ENCODE peak calls at places on chromosomes 11 and 22, in four cellular contexts. O, S, D and Z are unnamed samples.

GRCh38 chr11:25633230-25633629 is 698.7 kb upstream of the ANO3 start:
- DNase-seq in O (no peak), S (no peak), D (no peak), Z (no peak)

GRCh38 chr11:67022961-67023956 is at the start of gene SYT12:
- DNase-seq in S (no peak), O (no peak), D (no peak), Z (peak)

GRCh38 chr11:33532257-33532656 is 168.4 kb downstream of the C11orf91 start:
- DNase-seq in O (no peak), S (no peak), D (no peak), Z (no peak)

GRCh38 chr22:30481711-30482110 is 9.9 kb upstream of the SEC14L3 start:
- DNase-seq in D (no peak), S (no peak), O (no peak), Z (no peak)

GRCh38 chr22:42367980-42368378 is 64.2 kb downstream of the NFAM1 start:
- DNase-seq in O (no peak), D (peak), S (no peak), Z (no peak)

GRCh38 chr11:110094298-110095073 is 1.3 kb downstream of the ZC3H12C start:
- DNase-seq in O (no peak), D (no peak), S (no peak), Z (no peak)

GRCh38 chr11:21250196-21250595 is 580.8 kb downstream of the NELL1 start:
- DNase-seq in S (no peak), O (no peak), D (no peak), Z (no peak)

GRCh38 chr11:2138075-2138435 is 1.1 kb downstream of the IGF2 start:
- DNase-seq in D (no peak), S (no peak), O (no peak), Z (no peak)

GRCh38 chr11:67266424-67267187 is at the start of gene GRK2:
- DNase-seq in S (no peak), O (no peak), D (peak), Z (peak)

GRCh38 chr11:18703001-18703763 is 4.6 kb downstream of the TMEM86A start:
- DNase-seq in S (no peak), D (no peak), O (no peak), Z (no peak)

GRCh38 chr11:76655466-76656086 is 15.0 kb downstream of the LRRC32 start:
- DNase-seq in D (no peak), S (no peak), O (no peak), Z (peak)

GRCh38 chr11:46686886-46687810 is 13.3 kb downstream of the ARHGAP1 start:
- DNase-seq in O (no peak), S (no peak), D (no peak), Z (no peak)

GRCh38 chr22:22853713-22854112 is 33.9 kb upstream of the IGLL5 start:
- DNase-seq in D (no peak), S (no peak), O (no peak), Z (no peak)

GRCh38 chr11:10993186-10993585 is 135.3 kb upstream of the ZBED5 start:
- DNase-seq in D (no peak), S (no peak), O (no peak), Z (no peak)

GRCh38 chr11:94583213-94583884 is 16.2 kb downstream of the PIWIL4 start:
- DNase-seq in D (no peak), O (no peak), S (no peak), Z (no peak)

GRCh38 chr11:18536195-18536594 is 9.5 kb upstream of the TSG101 start:
- DNase-seq in D (no peak), O (no peak), S (no peak), Z (no peak)

GRCh38 chr11:16881074-16881709 is 133.0 kb downstream of the PLEKHA7 start:
- DNase-seq in S (no peak), D (peak), O (no peak), Z (no peak)

GRCh38 chr11:124670732-124671131 is 2.8 kb downstream of the SIAE start:
- DNase-seq in D (no peak), S (peak), O (no peak), Z (peak)

GRCh38 chr22:47600791-47601400 is 838.4 kb downstream of the TBC1D22A start:
- DNase-seq in D (no peak), S (no peak), O (no peak), Z (no peak)

GRCh38 chr22:45887202-45888131 is 89.5 kb downstream of the WNT7B start:
- DNase-seq in S (no peak), D (peak), O (no peak), Z (peak)

GRCh38 chr22:45884201-45885067 is 92.5 kb downstream of the WNT7B start:
- DNase-seq in D (peak), S (no peak), O (no peak), Z (no peak)

GRCh38 chr22:45885171-45885840 is 91.7 kb downstream of the WNT7B start:
- DNase-seq in O (no peak), S (no peak), D (no peak), Z (no peak)

GRCh38 chr22:45886502-45886901 is 90.5 kb downstream of the WNT7B start:
- DNase-seq in O (no peak), S (no peak), D (peak), Z (no peak)

DNA sequence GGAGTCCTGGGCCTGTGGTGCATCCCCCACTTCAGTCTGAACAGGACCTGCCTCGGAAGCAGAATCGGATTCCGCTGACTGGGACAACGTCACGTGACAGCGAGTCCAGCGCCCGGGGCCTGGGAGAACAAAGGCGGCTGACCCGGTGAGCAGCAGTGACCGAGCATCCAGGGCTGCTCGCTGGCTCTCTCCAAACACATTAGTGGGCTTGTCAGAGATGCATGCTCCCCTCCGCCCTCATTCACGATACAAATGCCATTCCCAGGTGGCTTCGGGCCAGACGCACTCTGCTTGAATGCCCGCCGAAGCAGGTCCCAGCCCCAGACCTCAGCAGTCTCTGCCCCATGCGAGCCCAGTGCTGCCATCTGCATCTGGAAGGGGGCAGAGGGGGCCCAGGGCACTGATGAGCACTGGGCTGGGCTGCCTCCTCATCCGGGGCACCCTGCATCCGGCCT is 91.0 kb downstream of the WNT7B start:
- DNase-seq in S (no peak), D (peak), O (no peak), Z (peak)
- TF ChIP-seq CTCF in S (no peak), D (no peak), O (no peak), Z (no peak)

GRCh38 chr22:39392341-39392948 is 7.1 kb upstream of the TAB1 start:
- DNase-seq in O (no peak), D (no peak), S (no peak), Z (no peak)

GRCh38 chr22:39388261-39389011 is 11.1 kb upstream of the TAB1 start:
- DNase-seq in O (peak), D (peak), S (peak), Z (peak)

GRCh38 chr22:39383841-39384625 is 15.5 kb upstream of the TAB1 start:
- DNase-seq in D (no peak), S (no peak), O (no peak), Z (no peak)

GRCh38 chr22:39384750-39385480 is 14.7 kb upstream of the TAB1 start:
- DNase-seq in D (no peak), O (no peak), S (no peak), Z (no peak)

GRCh38 chr22:39389420-39389819 is 10.2 kb upstream of the TAB1 start:
- DNase-seq in D (no peak), S (no peak), O (no peak), Z (no peak)
- H3K27ac ChIP-seq in D (no peak), S (no peak), O (peak), Z (no peak)

GRCh38 chr11:85540635-85541034 is 86.5 kb downstream of the DLG2 start:
- DNase-seq in O (no peak), D (peak), S (no peak), Z (no peak)
- TF ChIP-seq CTCF in O (no peak), D (no peak), S (no peak), Z (no peak)

DNA sequence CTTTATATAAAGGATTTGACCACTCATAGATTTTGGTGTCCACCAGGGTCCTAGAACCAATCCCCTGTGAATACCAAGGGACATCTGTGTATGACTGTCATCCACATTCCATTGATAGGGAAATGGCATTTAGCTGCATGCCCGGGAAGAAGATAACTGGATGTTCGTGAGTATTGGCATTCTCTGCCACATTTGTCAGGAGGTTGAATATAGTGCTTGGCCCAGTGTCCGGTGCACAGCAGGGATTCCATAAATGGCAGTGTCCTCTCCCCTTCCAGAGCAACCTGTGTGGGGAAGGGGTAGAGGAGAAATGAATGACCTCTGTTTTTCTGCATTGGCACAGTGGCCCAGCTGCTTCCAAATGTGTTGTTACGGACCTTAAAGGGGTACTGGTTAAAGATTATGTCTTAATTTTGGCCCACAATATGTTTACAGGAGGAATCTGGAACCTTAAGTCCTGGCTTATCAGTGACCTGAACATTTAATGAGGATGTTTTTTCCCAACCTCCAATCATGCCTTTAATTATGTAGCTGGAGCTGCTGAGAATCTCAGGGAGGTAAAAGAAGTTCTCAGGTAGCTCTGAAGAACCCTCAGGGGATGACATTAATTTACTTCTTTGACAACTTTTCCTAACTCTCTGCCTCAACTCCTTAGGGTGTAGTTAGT is 33.6 kb upstream of the OR4B1 start:
- DNase-seq in S (no peak), D (no peak), O (no peak), Z (no peak)
- H3K27ac ChIP-seq in S (no peak), D (no peak), O (no peak), Z (no peak)

DNA sequence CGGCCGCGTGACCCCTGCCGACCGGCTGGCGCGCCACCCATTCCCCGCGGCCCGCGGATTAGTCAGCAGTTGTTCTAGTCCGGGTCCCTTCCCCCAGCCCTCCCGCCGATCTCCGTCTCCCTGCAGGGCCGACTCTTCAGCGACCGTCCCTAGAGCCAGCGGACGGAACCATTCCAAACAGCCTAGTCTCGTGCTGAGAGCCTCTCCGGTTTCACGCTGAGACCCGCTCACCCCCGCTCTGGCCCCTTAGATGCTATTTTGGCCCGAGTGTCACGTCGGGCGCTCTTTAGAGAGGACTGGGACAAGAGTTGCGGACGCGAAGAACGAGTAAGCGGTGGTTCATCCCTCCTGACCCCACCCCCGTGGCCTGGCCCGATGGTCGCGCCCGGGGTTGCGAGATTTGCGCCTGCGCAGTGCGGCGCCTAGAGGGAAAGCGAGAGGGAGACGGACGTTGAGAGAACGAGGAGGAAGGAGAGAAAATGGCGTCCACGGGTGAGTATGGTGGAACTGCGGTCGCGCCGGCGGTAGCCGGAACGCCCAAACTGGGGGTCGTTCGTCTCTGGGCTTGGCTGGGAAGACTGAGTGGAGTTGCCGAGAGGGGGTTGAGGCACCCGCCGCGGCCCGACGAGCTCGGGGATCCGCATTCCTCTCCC is at the start of the genes EWSR1 and RHBDD3:
- DNase-seq in D (peak), S (peak), O (peak), Z (peak)
- TF ChIP-seq CTCF in D (peak), S (no peak), O (no peak), Z (no peak)

DNA sequence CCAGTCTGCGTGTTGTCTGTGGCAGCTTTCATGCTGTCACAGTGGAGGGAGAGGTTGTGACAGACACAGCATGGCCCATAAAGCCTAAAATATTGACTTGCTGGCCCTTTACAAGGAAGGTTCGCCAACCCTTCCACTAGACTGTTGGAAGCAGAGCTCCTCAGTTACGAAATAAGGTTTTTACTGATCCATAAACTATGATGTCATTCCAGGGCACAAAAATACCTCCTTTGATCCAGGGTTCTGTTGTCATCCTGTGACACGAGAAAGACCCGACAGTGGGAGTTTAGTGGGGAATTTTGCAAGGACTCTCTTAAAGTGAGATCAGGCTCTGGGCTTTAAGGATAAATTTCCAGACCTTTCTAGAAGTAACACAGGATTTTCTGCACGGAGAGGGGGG is 15.7 kb downstream of the BARX2 start:
- DNase-seq in D (no peak), S (no peak), O (no peak), Z (no peak)
- H3K27ac ChIP-seq in D (no peak), S (no peak), O (no peak), Z (no peak)

GRCh38 chr11:132987936-132988335 is 544.4 kb downstream of the OPCML start:
- DNase-seq in S (no peak), O (no peak), D (no peak), Z (no peak)

GRCh38 chr11:132988381-132988780 is 543.9 kb downstream of the OPCML start:
- DNase-seq in D (no peak), O (no peak), S (no peak), Z (no peak)

GRCh38 chr11:132994038-132994502 is 538.2 kb downstream of the OPCML start:
- DNase-seq in O (no peak), S (no peak), D (no peak), Z (no peak)

GRCh38 chr11:132997396-132997795 is 534.9 kb downstream of the OPCML start:
- DNase-seq in S (no peak), D (no peak), O (no peak), Z (no peak)

DNA sequence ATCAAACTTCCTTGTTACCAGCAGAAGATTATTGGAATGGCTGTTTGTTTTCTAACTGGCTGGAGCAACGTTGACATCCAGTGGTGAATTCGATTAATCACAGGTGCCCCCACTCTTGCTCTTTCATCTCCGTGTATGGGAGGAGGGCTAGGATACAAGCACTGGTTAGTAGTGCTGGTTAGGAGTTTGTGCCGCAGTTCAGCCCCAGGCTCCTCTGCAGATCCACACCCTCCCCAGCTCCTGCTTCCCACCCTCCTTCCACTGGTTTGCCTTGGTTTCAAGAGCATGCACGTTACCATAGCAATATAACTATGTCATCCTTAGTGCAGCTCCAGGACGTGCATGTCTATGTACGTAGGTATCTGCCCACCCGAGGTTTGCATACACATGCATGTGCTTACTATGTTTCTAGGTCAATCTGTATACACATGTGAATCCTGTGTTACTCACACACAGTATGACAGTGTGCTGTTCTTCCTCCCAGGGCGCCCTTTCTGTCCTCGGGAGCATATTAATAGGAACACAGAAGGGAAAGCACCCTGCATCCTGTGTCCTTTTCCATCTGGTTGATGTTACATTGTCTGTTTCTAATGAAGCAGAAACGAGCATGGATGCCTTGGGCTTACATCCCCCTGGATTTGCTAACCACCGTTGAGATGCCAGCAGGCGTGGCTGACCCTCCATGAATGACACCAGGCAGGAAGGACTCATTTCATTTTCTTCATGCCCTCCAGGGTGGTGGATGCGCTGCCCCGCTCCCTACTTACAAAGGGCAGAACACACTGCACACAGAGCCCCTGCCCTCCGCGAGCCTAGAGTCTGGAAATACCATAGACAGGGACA is 539.2 kb downstream of the OPCML start:
- DNase-seq in S (no peak), O (no peak), D (no peak), Z (no peak)
- TF ChIP-seq CTCF in S (no peak), O (no peak), D (no peak), Z (no peak)